ENCODE peak calls at places on chromosomes 7 and 10, in five cellular contexts. E, T, F, Z and Y are unnamed samples.

GRCh38 chr10:63608511-63608910 is 87.3 kb downstream of the REEP3 start:
- DNase-seq in T (no peak), Z (no peak), E (no peak), F (no peak), Y (no peak)

GRCh38 chr10:60731134-60731883 is 47.0 kb upstream of the CDK1 start:
- DNase-seq in E (no peak), T (peak), Z (no peak), F (peak), Y (no peak)

GRCh38 chr7:77242535-77242934 is 42.9 kb upstream of the FGL2 start:
- DNase-seq in Z (no peak), F (no peak), T (no peak), E (no peak), Y (no peak)

GRCh38 chr10:88226891-88227290 is 356.2 kb downstream of the RNLS start:
- DNase-seq in T (no peak), F (no peak), Z (no peak), E (no peak), Y (no peak)

GRCh38 chr10:94251098-94251497 is 111.6 kb downstream of the NOC3L start:
- DNase-seq in E (no peak), T (no peak), Z (no peak), F (no peak), Y (no peak)

GRCh38 chr7:12025246-12025645 is 185.8 kb upstream of the TMEM106B start:
- DNase-seq in E (peak), Z (no peak), F (no peak), T (no peak), Y (no peak)

GRCh38 chr10:104045151-104046089 is 40.3 kb downstream of the COL17A1 start:
- DNase-seq in F (no peak), T (peak), E (peak), Z (peak), Y (peak)

GRCh38 chr10:25125151-25125550 is 49.6 kb upstream of the GPR158 start:
- DNase-seq in Z (peak), T (no peak), F (no peak), E (no peak), Y (no peak)

GRCh38 chr7:157874870-157875229 is 538.0 kb downstream of the DNAJB6 start:
- DNase-seq in Z (no peak), E (no peak), T (no peak), F (no peak), Y (no peak)

DNA sequence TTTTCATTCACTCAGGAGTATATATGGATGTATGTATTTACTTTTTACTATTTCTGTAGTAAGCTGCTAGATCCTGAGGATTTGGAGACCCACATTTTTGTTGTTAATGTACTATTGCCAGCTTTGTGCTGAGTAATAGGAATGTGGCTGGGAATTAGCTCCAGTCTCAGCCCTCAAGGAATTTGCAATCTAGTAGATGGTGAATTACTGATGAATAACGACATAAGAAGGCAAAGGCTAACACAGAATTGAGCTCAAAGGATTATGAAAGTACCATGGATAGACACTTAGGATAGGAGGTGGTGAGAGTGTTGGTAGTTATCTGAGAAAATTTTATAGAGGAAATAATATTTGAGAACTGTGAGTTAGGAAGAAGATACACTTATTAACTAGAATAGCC is 19.9 kb downstream of the CASD1 start:
- DNase-seq in Z (no peak), T (peak), F (no peak), E (peak), Y (no peak)
- TF ChIP-seq CTCF in Z (no peak), T (no peak), F (no peak), E (no peak), Y (no peak)

GRCh38 chr7:43092819-43093218 is 19.6 kb upstream of the HECW1 start:
- DNase-seq in Z (no peak), F (no peak), E (no peak), T (no peak), Y (no peak)
- TF ChIP-seq CTCF in Z (no peak), F (no peak), E (no peak), T (no peak), Y (no peak)

GRCh38 chr7:84188811-84189405 is 5.7 kb downstream of the SEMA3A start:
- DNase-seq in Z (no peak), E (peak), F (no peak), T (peak), Y (no peak)
- TF ChIP-seq CTCF in Z (peak), E (peak), F (peak), T (peak), Y (peak)

GRCh38 chr10:23870612-23871011 is 338.3 kb upstream of the KIAA1217 start:
- DNase-seq in E (no peak), F (no peak), Z (no peak), T (no peak), Y (no peak)

GRCh38 chr10:23868121-23868520 is 340.8 kb upstream of the KIAA1217 start:
- DNase-seq in Z (no peak), E (no peak), T (no peak), F (no peak), Y (no peak)

GRCh38 chr10:23871211-23871610 is 337.7 kb upstream of the KIAA1217 start:
- DNase-seq in Z (no peak), T (no peak), E (no peak), F (no peak), Y (no peak)

GRCh38 chr10:23869996-23870395 is 338.9 kb upstream of the KIAA1217 start:
- DNase-seq in T (no peak), Z (no peak), E (no peak), F (no peak), Y (no peak)

GRCh38 chr10:23869548-23869947 is 339.4 kb upstream of the KIAA1217 start:
- DNase-seq in E (no peak), T (no peak), Z (no peak), F (no peak), Y (no peak)
- TF ChIP-seq CTCF in E (no peak), T (no peak), Z (no peak), F (no peak), Y (no peak)

GRCh38 chr7:155862516-155863257 is 50.4 kb upstream of the SHH start:
- DNase-seq in E (no peak), Z (no peak), T (no peak), F (no peak), Y (no peak)
- TF ChIP-seq CTCF in E (no peak), Z (no peak), T (peak), F (no peak), Y (peak)

GRCh38 chr10:84234508-84234907 is 6.8 kb downstream of the LRIT1 start:
- DNase-seq in F (no peak), E (no peak), Z (no peak), T (no peak), Y (no peak)

GRCh38 chr10:84238909-84239308 is 2.4 kb downstream of the LRIT1 start:
- DNase-seq in T (no peak), F (no peak), Z (no peak), E (peak), Y (no peak)

GRCh38 chr10:84235096-84235495 is 6.2 kb downstream of the LRIT1 start:
- DNase-seq in E (no peak), Z (no peak), T (no peak), F (no peak), Y (no peak)

GRCh38 chr10:84236807-84237198 is 4.5 kb downstream of the LRIT1 start:
- DNase-seq in Z (no peak), T (no peak), F (no peak), E (no peak), Y (no peak)

DNA sequence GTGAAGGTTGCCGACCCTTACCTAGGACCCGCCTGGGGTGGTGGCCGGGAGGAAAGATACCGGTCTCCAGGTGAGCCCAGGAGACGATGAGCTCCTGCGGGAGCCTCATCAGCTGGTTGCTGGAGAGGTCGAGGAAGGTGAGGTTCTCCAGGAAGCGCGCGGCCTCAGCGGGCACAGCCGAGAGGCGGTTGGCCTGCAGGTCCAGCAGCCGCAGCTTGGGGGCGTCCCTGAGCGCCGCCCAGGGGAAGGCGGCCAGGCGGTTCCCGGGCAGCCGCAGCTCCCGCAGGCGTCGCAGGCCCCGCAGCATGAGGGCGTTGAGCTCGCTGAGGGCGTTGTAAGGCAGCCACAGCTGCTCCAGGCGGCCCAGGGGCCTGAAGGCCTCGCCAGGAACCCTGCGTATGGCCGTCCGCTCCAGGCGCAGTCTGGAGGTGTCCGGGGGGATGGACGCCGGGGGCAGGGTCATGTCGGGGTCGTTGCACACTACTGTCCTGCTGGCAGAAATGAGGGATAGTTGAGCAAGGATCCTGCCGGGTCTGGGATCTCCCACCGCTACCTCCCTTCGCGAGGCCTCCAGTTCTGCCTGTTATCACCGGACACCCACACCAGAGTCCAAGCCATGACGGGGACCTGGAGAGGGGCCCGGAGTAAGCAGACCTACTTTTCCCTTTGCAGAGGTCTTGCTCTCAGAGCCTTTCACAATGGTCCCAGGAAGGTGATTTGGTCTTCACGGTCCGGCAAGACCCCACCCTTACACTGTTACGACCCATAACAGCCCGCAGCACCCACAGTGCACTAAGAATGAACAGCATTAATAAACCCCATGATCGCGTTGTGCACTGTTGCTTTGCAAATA is 3.9 kb downstream of the LRIT1 start:
- DNase-seq in F (no peak), Z (peak), E (no peak), T (no peak), Y (no peak)
- TF ChIP-seq CTCF in F (no peak), Z (peak), E (peak), T (peak), Y (peak)

GRCh38 chr10:124576526-124577420 is 115.2 kb downstream of the LHPP start:
- DNase-seq in F (no peak), T (no peak), E (no peak), Z (no peak), Y (no peak)

GRCh38 chr10:124575107-124576035 is 113.7 kb downstream of the LHPP start:
- DNase-seq in T (no peak), F (no peak), E (no peak), Z (no peak), Y (no peak)

GRCh38 chr10:124572751-124573150 is 111.1 kb downstream of the LHPP start:
- DNase-seq in T (no peak), Z (no peak), E (no peak), F (no peak), Y (no peak)

GRCh38 chr10:124573726-124574455 is 112.3 kb downstream of the LHPP start:
- DNase-seq in F (no peak), Z (no peak), T (no peak), E (no peak), Y (no peak)

GRCh38 chr10:124574456-124575070 is 112.9 kb downstream of the LHPP start:
- DNase-seq in T (no peak), E (no peak), F (no peak), Z (no peak), Y (no peak)
- TF ChIP-seq CTCF in T (no peak), E (no peak), F (no peak), Z (no peak), Y (no peak)